ENCODE peak calls at places on chromosomes 13 and 19, in seven cellular contexts. One of them, this sample, is unnamed.

GRCh38 chr13:86510792-86511191 is 711.6 kb upstream of the SLITRK6 start:
- DNase-seq in GM23338: no peak
- DNase-seq in GM12878: no peak
- DNase-seq in HCT116: no peak
- DNase-seq in K562: no peak
- DNase-seq in HepG2: no peak
- DNase-seq in endothelial cell of umbilical vein: no peak
- DNase-seq in this sample: no peak

GRCh38 chr19:21680026-21680425 is 87.4 kb downstream of the ZNF100 start:
- DNase-seq in GM23338: peak
- DNase-seq in GM12878: no peak
- DNase-seq in HCT116: no peak
- DNase-seq in K562: no peak
- DNase-seq in HepG2: no peak
- DNase-seq in endothelial cell of umbilical vein: no peak
- DNase-seq in this sample: no peak

GRCh38 chr19:45876161-45876410 is 9.9 kb downstream of the IRF2BP1 start:
- DNase-seq in GM23338: no peak
- DNase-seq in GM12878: no peak
- DNase-seq in HCT116: no peak
- DNase-seq in K562: peak
- DNase-seq in HepG2: no peak
- DNase-seq in endothelial cell of umbilical vein: no peak
- DNase-seq in this sample: no peak

GRCh38 chr13:40158218-40158617 is 502.8 kb downstream of the COG6 start:
- DNase-seq in GM23338: no peak
- DNase-seq in GM12878: no peak
- DNase-seq in HCT116: no peak
- DNase-seq in K562: no peak
- DNase-seq in HepG2: no peak
- DNase-seq in endothelial cell of umbilical vein: peak
- DNase-seq in this sample: no peak

GRCh38 chr13:48043789-48044503 is 6.4 kb downstream of the NUDT15 start:
- DNase-seq in GM23338: no peak
- DNase-seq in GM12878: no peak
- DNase-seq in HCT116: no peak
- DNase-seq in K562: no peak
- DNase-seq in HepG2: no peak
- DNase-seq in endothelial cell of umbilical vein: peak
- DNase-seq in this sample: no peak

GRCh38 chr13:30022256-30022655 is 171.8 kb upstream of the UBL3 start:
- DNase-seq in GM23338: no peak
- DNase-seq in GM12878: no peak
- DNase-seq in HCT116: no peak
- DNase-seq in K562: no peak
- DNase-seq in HepG2: no peak
- DNase-seq in endothelial cell of umbilical vein: no peak
- DNase-seq in this sample: no peak

GRCh38 chr19:45187421-45188100 is 9.0 kb downstream of the BLOC1S3 start:
- DNase-seq in GM23338: peak
- DNase-seq in GM12878: no peak
- DNase-seq in HCT116: no peak
- DNase-seq in K562: peak
- DNase-seq in HepG2: peak
- DNase-seq in endothelial cell of umbilical vein: no peak
- DNase-seq in this sample: no peak

GRCh38 chr19:30784850-30785459 is 412.8 kb downstream of the ZNF536 start:
- DNase-seq in GM23338: peak
- DNase-seq in GM12878: no peak
- DNase-seq in HCT116: no peak
- DNase-seq in K562: peak
- DNase-seq in HepG2: peak
- DNase-seq in endothelial cell of umbilical vein: no peak
- DNase-seq in this sample: no peak

DNA sequence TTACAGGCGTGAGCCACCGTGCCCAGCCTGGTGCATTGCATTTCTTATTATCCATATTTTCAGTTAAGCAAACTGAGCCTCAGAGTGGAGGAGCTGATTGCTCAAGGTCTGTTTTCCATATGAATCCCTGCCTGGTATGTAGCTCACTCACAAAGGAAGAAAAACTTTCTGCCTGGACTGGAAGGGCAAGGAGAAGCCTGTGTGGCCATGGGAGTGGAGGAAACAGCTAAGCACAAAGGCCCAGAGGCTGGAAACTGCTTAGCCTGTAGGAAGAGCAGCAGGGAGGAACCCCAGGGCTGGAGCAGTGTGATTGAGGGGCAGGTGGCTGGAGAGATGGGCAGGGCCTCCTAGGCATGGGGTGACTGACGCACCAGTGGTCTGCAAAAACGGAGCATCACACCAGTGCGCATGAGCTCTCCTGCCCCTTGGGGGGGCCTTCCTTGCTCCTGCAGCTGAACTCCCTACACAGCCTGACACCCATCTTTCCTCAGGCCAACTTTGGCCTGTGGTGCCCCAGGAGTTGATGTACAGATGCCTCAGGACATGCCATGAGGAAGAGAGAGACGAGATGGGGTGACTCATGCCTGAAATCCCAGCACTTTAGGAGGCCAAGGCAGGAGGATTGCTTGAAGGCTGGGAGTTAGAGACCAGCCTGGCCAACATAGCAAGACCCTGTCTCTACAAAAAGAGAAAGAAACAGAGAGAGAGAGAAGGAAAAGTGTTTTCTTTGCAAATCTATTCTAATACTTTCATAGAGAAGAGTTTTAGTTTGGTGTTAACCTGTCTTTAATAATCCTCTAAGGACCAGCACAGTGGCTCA is 2.8 kb upstream of the HNRNPM start:
- DNase-seq in GM23338: peak
- DNase-seq in GM12878: no peak
- DNase-seq in HCT116: no peak
- DNase-seq in K562: no peak
- DNase-seq in HepG2: no peak
- DNase-seq in endothelial cell of umbilical vein: no peak
- DNase-seq in this sample: no peak
- H3K27ac ChIP-seq in GM23338: peak
- H3K27ac ChIP-seq in GM12878: no peak
- H3K27ac ChIP-seq in HCT116: no peak
- H3K27ac ChIP-seq in K562: no peak
- H3K27ac ChIP-seq in HepG2: peak
- H3K27ac ChIP-seq in endothelial cell of umbilical vein: no peak
- H3K27ac ChIP-seq in this sample: no peak

DNA sequence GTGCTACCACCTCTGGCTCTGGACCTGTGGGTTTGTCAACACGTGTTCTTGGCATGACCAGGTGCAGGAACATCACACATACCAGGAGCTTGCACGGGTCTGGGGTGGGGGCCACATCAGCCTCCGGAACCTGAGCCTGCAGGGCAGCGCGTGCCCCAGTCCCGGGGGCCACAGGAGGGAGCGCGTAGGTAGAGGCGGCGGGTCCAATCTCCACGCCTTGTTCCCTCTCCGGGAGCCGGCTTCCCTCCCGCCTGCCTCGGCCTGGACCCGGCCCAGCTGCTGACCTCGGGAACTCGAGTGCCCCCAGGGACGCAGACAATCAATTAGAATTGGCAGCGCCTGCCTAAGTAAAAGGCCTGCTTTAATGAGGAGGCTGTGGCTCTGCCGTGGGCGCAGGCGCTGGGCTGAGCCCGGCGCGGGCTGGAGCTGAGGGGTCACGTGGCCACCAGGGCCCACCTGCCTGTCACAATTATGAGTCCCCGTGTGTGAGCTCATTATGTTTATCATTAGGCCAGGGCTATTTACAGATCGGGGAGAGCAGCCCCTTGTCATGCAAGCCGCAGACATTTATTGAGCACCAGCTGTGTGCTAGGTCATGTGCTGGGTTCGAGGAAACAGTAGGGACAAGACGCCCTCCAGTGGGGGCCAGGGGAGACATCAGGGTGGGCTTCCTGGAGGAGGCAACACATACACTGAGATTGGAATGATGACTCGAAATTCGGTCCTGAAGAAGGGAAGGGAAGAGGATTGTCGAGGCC is 32.2 kb upstream of the TNFAIP8L1 start:
- DNase-seq in GM23338: peak
- DNase-seq in GM12878: no peak
- DNase-seq in HCT116: no peak
- DNase-seq in K562: peak
- DNase-seq in HepG2: no peak
- DNase-seq in endothelial cell of umbilical vein: peak
- DNase-seq in this sample: no peak
- TF ChIP-seq POLR2AphosphoS5 in GM23338: no peak
- TF ChIP-seq POLR2AphosphoS5 in GM12878: no peak
- TF ChIP-seq POLR2AphosphoS5 in HCT116: no peak
- TF ChIP-seq POLR2AphosphoS5 in K562: no peak
- TF ChIP-seq POLR2AphosphoS5 in HepG2: no peak
- TF ChIP-seq POLR2AphosphoS5 in endothelial cell of umbilical vein: no peak
- TF ChIP-seq POLR2AphosphoS5 in this sample: no peak

GRCh38 chr19:47023448-47023794 is 3.8 kb downstream of the NPAS1 start:
- DNase-seq in GM23338: peak
- DNase-seq in GM12878: no peak
- DNase-seq in HCT116: no peak
- DNase-seq in K562: no peak
- DNase-seq in HepG2: no peak
- DNase-seq in endothelial cell of umbilical vein: no peak
- DNase-seq in this sample: no peak

GRCh38 chr19:47024502-47024901 is 4.9 kb downstream of the NPAS1 start:
- DNase-seq in GM23338: no peak
- DNase-seq in GM12878: no peak
- DNase-seq in HCT116: no peak
- DNase-seq in K562: no peak
- DNase-seq in HepG2: no peak
- DNase-seq in endothelial cell of umbilical vein: no peak
- DNase-seq in this sample: no peak

GRCh38 chr19:47022140-47022536 is 2.5 kb downstream of the NPAS1 start:
- DNase-seq in GM23338: no peak
- DNase-seq in GM12878: no peak
- DNase-seq in HCT116: no peak
- DNase-seq in K562: no peak
- DNase-seq in HepG2: no peak
- DNase-seq in endothelial cell of umbilical vein: no peak
- DNase-seq in this sample: no peak

GRCh38 chr19:47021536-47022139 is 2.0 kb downstream of the NPAS1 start:
- DNase-seq in GM23338: peak
- DNase-seq in GM12878: no peak
- DNase-seq in HCT116: no peak
- DNase-seq in K562: no peak
- DNase-seq in HepG2: no peak
- DNase-seq in endothelial cell of umbilical vein: no peak
- DNase-seq in this sample: no peak

GRCh38 chr19:47022541-47023447 is 3.2 kb downstream of the NPAS1 start:
- DNase-seq in GM23338: peak
- DNase-seq in GM12878: no peak
- DNase-seq in HCT116: no peak
- DNase-seq in K562: no peak
- DNase-seq in HepG2: no peak
- DNase-seq in endothelial cell of umbilical vein: no peak
- DNase-seq in this sample: no peak
- TF ChIP-seq EZH2 in GM23338: peak
- TF ChIP-seq EZH2 in GM12878: no peak
- TF ChIP-seq EZH2 in HCT116: no peak
- TF ChIP-seq EZH2 in K562: no peak
- TF ChIP-seq EZH2 in HepG2: no peak
- TF ChIP-seq EZH2 in endothelial cell of umbilical vein: peak
- TF ChIP-seq EZH2 in this sample: no peak

DNA sequence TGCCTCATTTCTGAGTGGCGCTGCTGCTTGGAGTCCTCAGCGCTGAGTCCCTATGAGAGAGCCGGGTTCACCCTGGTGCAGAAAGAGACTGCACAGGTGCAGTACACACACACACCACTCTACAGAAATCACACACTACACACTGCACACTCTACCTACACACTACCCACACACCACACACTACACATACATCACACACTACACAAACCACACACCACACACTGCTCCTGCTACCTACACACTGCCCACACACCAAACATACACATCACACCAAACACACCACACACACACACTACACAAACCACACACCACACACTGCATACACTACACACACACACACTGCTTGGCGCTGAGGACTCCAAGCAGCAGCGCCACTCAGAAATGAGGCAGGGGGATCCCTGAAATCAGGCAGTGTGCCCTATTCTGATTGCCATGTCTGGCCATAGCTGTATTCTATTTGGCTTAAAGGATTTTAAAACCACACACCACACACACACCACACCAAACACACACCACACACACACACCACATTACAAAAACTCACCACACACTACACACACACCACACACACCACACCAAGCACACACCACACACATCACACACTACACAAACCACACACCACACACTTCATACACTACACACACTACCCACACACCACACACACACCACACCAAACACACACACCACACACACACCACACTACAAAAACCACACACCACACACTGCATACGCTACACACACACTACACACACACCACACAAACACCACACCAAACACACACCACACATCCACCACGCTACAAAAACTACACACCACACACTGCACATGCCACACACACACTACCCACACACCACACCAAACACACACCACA is 4.9 kb downstream of the MAG start:
- DNase-seq in GM23338: no peak
- DNase-seq in GM12878: no peak
- DNase-seq in HCT116: no peak
- DNase-seq in K562: no peak
- DNase-seq in HepG2: no peak
- DNase-seq in endothelial cell of umbilical vein: no peak
- DNase-seq in this sample: no peak
- H3K27ac ChIP-seq in GM23338: no peak
- H3K27ac ChIP-seq in GM12878: no peak
- H3K27ac ChIP-seq in HCT116: no peak
- H3K27ac ChIP-seq in K562: peak
- H3K27ac ChIP-seq in HepG2: no peak
- H3K27ac ChIP-seq in endothelial cell of umbilical vein: no peak
- H3K27ac ChIP-seq in this sample: no peak

DNA sequence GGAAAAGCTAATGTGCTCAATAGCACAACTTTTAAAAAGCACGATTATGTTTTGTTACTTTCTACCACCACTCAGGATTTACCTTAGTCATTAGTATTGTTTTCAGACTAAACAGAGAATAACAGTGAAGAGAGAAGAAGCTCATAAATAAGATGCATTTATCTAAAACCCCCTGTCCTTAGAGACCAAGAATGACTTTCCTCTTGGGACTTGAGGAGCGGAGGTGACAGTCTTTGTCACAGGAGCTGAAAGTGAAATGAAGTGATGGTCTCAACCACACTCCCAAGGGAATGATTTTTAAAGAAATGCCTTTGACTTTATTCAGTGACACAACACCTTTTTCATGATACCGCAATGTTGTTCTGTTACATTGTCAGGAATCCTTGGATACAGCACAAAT is 190.6 kb upstream of the NBEA start:
- DNase-seq in GM23338: no peak
- DNase-seq in GM12878: peak
- DNase-seq in HCT116: no peak
- DNase-seq in K562: no peak
- DNase-seq in HepG2: no peak
- DNase-seq in endothelial cell of umbilical vein: no peak
- DNase-seq in this sample: no peak
- TF ChIP-seq POLR2AphosphoS5 in GM23338: no peak
- TF ChIP-seq POLR2AphosphoS5 in GM12878: no peak
- TF ChIP-seq POLR2AphosphoS5 in HCT116: no peak
- TF ChIP-seq POLR2AphosphoS5 in K562: no peak
- TF ChIP-seq POLR2AphosphoS5 in HepG2: no peak
- TF ChIP-seq POLR2AphosphoS5 in endothelial cell of umbilical vein: no peak
- TF ChIP-seq POLR2AphosphoS5 in this sample: no peak

This sample was measured in SK-N-MC.